ENCODE peak calls at places on chromosomes 6 and 20, in five cellular contexts. One of them, this sample, is unnamed.

GRCh38 chr20:5569021-5569420 is 181.2 kb upstream of the SHLD1 start:
- DNase-seq in RPMI7951: peak
- DNase-seq in HT-29: peak
- DNase-seq in iPS DF 19.7: no peak
- DNase-seq in germinal center: peak
- DNase-seq in this sample: no peak

GRCh38 chr6:80543598-80544181 is 437.2 kb downstream of the BCKDHB start:
- DNase-seq in RPMI7951: peak
- DNase-seq in HT-29: no peak
- DNase-seq in iPS DF 19.7: no peak
- DNase-seq in germinal center: no peak
- DNase-seq in this sample: no peak

GRCh38 chr20:34985439-34986310 is 30.0 kb downstream of the MYH7B start:
- DNase-seq in RPMI7951: peak
- DNase-seq in HT-29: no peak
- DNase-seq in iPS DF 19.7: no peak
- DNase-seq in germinal center: no peak
- DNase-seq in this sample: no peak

GRCh38 chr6:93799226-93799625 is 379.9 kb upstream of the EPHA7 start:
- DNase-seq in RPMI7951: no peak
- DNase-seq in HT-29: no peak
- DNase-seq in iPS DF 19.7: no peak
- DNase-seq in germinal center: no peak
- DNase-seq in this sample: no peak

GRCh38 chr6:43299338-43300293 is 1.6 kb downstream of the SLC22A7 start:
- DNase-seq in RPMI7951: no peak
- DNase-seq in HT-29: no peak
- DNase-seq in iPS DF 19.7: no peak
- DNase-seq in germinal center: no peak
- DNase-seq in this sample: no peak

GRCh38 chr6:128508588-128509296 is 11.7 kb downstream of the PTPRK start:
- DNase-seq in RPMI7951: peak
- DNase-seq in HT-29: peak
- DNase-seq in iPS DF 19.7: no peak
- DNase-seq in germinal center: no peak
- DNase-seq in this sample: no peak

GRCh38 chr6:27049863-27050781 is 197.4 kb upstream of the PRSS16 start:
- DNase-seq in RPMI7951: no peak
- DNase-seq in HT-29: no peak
- DNase-seq in iPS DF 19.7: no peak
- DNase-seq in germinal center: no peak
- DNase-seq in this sample: no peak

GRCh38 chr20:60258255-60258863 is 300.1 kb downstream of the CDH26 start:
- DNase-seq in RPMI7951: no peak
- DNase-seq in HT-29: no peak
- DNase-seq in iPS DF 19.7: no peak
- DNase-seq in germinal center: no peak
- DNase-seq in this sample: no peak

GRCh38 chr6:115415378-115415777 is 645.3 kb downstream of the FRK start:
- DNase-seq in RPMI7951: no peak
- DNase-seq in HT-29: no peak
- DNase-seq in iPS DF 19.7: peak
- DNase-seq in germinal center: no peak
- DNase-seq in this sample: peak

GRCh38 chr20:63750807-63751470 is 11.4 kb downstream of the SLC2A4RG start:
- DNase-seq in RPMI7951: no peak
- DNase-seq in HT-29: no peak
- DNase-seq in iPS DF 19.7: no peak
- DNase-seq in germinal center: no peak
- DNase-seq in this sample: no peak

GRCh38 chr20:17966432-17967312 is 1.9 kb downstream of the SNX5 start:
- DNase-seq in RPMI7951: peak
- DNase-seq in HT-29: peak
- DNase-seq in iPS DF 19.7: no peak
- DNase-seq in germinal center: no peak
- DNase-seq in this sample: no peak

GRCh38 chr6:35321091-35321490 is 21.3 kb upstream of the PPARD start:
- DNase-seq in RPMI7951: no peak
- DNase-seq in HT-29: no peak
- DNase-seq in iPS DF 19.7: no peak
- DNase-seq in germinal center: no peak
- DNase-seq in this sample: no peak

This sample was measured in NT2/D1.